ENCODE peak calls at places on chromosomes 5 and 9, in ten cellular contexts. O, A, K, P, D, H, X, F, Z and S are unnamed samples.

GRCh38 chr9:79562749-79563386 is 8.9 kb upstream of the TLE4 start:
- DNase-seq in O (no peak), A (no peak), K (no peak), P (no peak), D (no peak), H (no peak), X (no peak), F (no peak), Z (no peak), S (no peak)

GRCh38 chr5:174335682-174336364 is 290.3 kb downstream of the NSG2 start:
- DNase-seq in O (no peak), A (no peak), K (no peak), P (no peak), D (no peak), H (no peak), X (no peak), F (no peak), Z (no peak), S (no peak)

GRCh38 chr5:87829214-87829551 is 416.5 kb upstream of the CCNH start:
- DNase-seq in O (no peak), A (no peak), K (peak; percentile 65), P (peak; percentile 83), D (peak; percentile 29), H (no peak), X (no peak), F (peak; percentile 39), Z (no peak), S (no peak)

GRCh38 chr9:90032296-90033029 is 427.7 kb downstream of the GADD45G start:
- DNase-seq in O (no peak), A (peak; percentile 11), K (no peak), P (no peak), D (no peak), H (no peak), X (no peak), F (no peak), Z (peak; percentile 26), S (no peak)

GRCh38 chr9:113523421-113524141 is 60.1 kb downstream of the RGS3 start:
- DNase-seq in O (peak; percentile 81), A (no peak), K (peak; percentile 45), P (no peak), D (no peak), H (no peak), X (peak; percentile 85), F (peak; percentile 74), Z (no peak), S (no peak)

GRCh38 chr9:117750401-117750800 is 46.2 kb downstream of the TLR4 start:
- DNase-seq in O (no peak), A (no peak), K (no peak), P (no peak), D (no peak), H (no peak), X (no peak), F (no peak), Z (no peak), S (no peak)

GRCh38 chr9:72923077-72923476 is 29.8 kb downstream of the ALDH1A1 start:
- DNase-seq in O (no peak), A (no peak), K (no peak), P (no peak), D (no peak), H (no peak), X (no peak), F (no peak), Z (no peak), S (no peak)

GRCh38 chr5:6483880-6484382 is 35.3 kb downstream of the UBE2QL1 start:
- DNase-seq in O (peak; percentile 27), A (no peak), K (no peak), P (no peak), D (peak; percentile 24), H (no peak), X (peak; percentile 96), F (no peak), Z (no peak), S (no peak)

GRCh38 chr9:86854898-86855523 is 92.3 kb downstream of the GAS1 start:
- DNase-seq in O (no peak), A (no peak), K (peak; percentile 73), P (no peak), D (no peak), H (no peak), X (no peak), F (no peak), Z (no peak), S (no peak)

GRCh38 chr5:149128023-149128875 is 13.0 kb upstream of the ABLIM3 start:
- DNase-seq in O (peak; percentile 20), A (no peak), K (no peak), P (no peak), D (no peak), H (peak; percentile 76), X (no peak), F (no peak), Z (peak; percentile 66), S (no peak)

GRCh38 chr9:88535226-88535931 is 401 bp downstream of the NXNL2 start:
- DNase-seq in O (peak; percentile 29), A (no peak), K (no peak), P (no peak), D (peak; percentile 30), H (no peak), X (no peak), F (peak; percentile 25), Z (no peak), S (no peak)

GRCh38 chr5:68431601-68432337 is 216.2 kb downstream of the PIK3R1 start:
- DNase-seq in O (no peak), A (no peak), K (no peak), P (no peak), D (no peak), H (no peak), X (no peak), F (no peak), Z (no peak), S (no peak)

GRCh38 chr5:68432682-68433081 is 217.1 kb downstream of the PIK3R1 start:
- DNase-seq in O (no peak), A (no peak), K (no peak), P (no peak), D (no peak), H (no peak), X (no peak), F (no peak), Z (no peak), S (no peak)

GRCh38 chr5:68435611-68436010 is 220.1 kb downstream of the PIK3R1 start:
- DNase-seq in O (peak; percentile 21), A (no peak), K (no peak), P (no peak), D (no peak), H (no peak), X (no peak), F (peak; percentile 51), Z (no peak), S (no peak)

GRCh38 chr5:68436686-68437520 is 221.3 kb downstream of the PIK3R1 start:
- DNase-seq in O (no peak), A (no peak), K (no peak), P (no peak), D (no peak), H (no peak), X (no peak), F (no peak), Z (no peak), S (no peak)

GRCh38 chr5:68433921-68434879 is 218.6 kb downstream of the PIK3R1 start:
- DNase-seq in O (peak; percentile 71), A (peak; percentile 94), K (peak; percentile 59), P (peak; percentile 85), D (peak; percentile 85), H (peak; percentile 75), X (peak; percentile 99), F (peak; percentile 91), Z (no peak), S (peak; percentile 93)
- TF ChIP-seq POLR2A in O (no peak), A (no peak), K (no peak), P (no peak), D (no peak), H (no peak), X (peak; percentile 24), F (peak; percentile 51), Z (no peak), S (no peak)

GRCh38 chr9:123798203-123798602 is 131.7 kb downstream of the DENND1A start:
- DNase-seq in O (no peak), A (no peak), K (no peak), P (no peak), D (no peak), H (no peak), X (no peak), F (no peak), Z (no peak), S (no peak)

GRCh38 chr9:123796618-123797484 is 133.1 kb downstream of the DENND1A start:
- DNase-seq in O (no peak), A (no peak), K (no peak), P (no peak), D (no peak), H (no peak), X (no peak), F (no peak), Z (no peak), S (no peak)

GRCh38 chr9:123795336-123795735 is 134.6 kb downstream of the DENND1A start:
- DNase-seq in O (no peak), A (no peak), K (no peak), P (no peak), D (no peak), H (no peak), X (no peak), F (no peak), Z (no peak), S (no peak)

DNA sequence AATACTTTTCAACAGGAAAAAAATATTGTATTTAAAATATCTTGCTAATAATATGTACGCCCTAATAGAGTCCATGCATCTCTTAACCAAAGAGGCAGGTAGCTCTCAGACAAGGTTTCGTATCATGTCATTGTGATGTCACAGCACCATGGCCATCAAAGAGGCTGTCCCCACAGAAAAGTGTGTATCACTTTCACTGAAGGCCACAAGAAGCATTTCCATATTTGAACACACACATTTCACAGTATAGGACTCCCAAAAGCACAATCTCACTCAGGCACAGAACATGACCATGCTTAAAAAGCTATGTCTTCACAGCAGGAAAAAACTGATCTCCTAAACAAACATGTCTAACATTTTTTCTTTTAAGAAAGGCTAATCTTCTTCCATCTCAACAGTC is 133.9 kb downstream of the DENND1A start:
- DNase-seq in O (no peak), A (no peak), K (no peak), P (no peak), D (no peak), H (no peak), X (peak; percentile 31), F (no peak), Z (no peak), S (no peak)
- H3K4me3 ChIP-seq in O (no peak overlapping the region), A (no peak overlapping the region), K (no peak overlapping the region), P (no peak overlapping the region), D (no peak overlapping the region), H (no peak overlapping the region), X (no peak overlapping the region), F (no peak overlapping the region), Z (no peak overlapping the region), S (no peak overlapping the region)

GRCh38 chr9:124257865-124258764 is at the start of gene NEK6:
- DNase-seq in O (peak; percentile 19), A (no peak), K (peak; percentile 51), P (peak; percentile 47), D (peak; percentile 40), H (no peak), X (no peak), F (no peak), Z (no peak), S (no peak)
- TF ChIP-seq EP300 in O (no peak), A (no peak), K (no peak), P (no peak), D (no peak), H (no peak), X (no peak), F (no peak), Z (no peak), S (no peak)

DNA sequence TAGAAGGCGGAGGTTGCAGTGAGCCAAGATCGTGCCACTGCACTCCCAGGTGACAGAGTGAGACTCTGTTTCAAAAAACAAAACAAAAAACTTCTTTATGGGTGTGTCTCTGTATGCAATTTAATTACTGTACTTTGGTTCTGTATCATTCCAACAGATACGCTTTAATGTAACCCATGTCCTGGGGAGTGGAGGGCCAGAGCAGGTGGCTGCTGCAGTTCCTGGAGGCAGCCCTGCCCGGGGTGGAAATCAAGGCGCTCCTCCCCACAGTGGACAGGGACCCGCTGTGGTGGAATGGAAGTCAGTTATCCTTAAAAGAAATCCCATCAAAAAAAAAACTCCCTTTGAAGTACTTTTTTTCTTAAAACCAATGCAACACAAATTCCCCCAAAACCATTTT is 1.9 kb downstream of the DAP start:
- DNase-seq in O (peak; percentile 65), A (no peak), K (no peak), P (no peak), D (no peak), H (no peak), X (no peak), F (no peak), Z (no peak), S (no peak)
- TF ChIP-seq POLR2A in O (peak; percentile 57), A (no peak), K (no peak), P (no peak), D (no peak), H (no peak), X (no peak), F (no peak), Z (no peak), S (no peak)